ENCODE peak calls at places on chromosomes 7 and 10, in ten cellular contexts. G is uterus; K is neural crest cell; D is GM23338; O is hepatocyte; W is CD4-positive, alpha-beta T cell; Y is transverse colon; F is foreskin fibroblast; T is cardiac muscle cell; V is cardiac fibroblast. U is an unnamed sample.

GRCh38 chr7:136405931-136406777 is 429.0 kb upstream of the MTPN start:
- DNase-seq in G (peak; percentile 13), K (peak; percentile 50), D (peak; percentile 88), O (peak; percentile 78), W (no peak), Y (peak; percentile 20), F (peak; percentile 20), T (peak; percentile 70), V (peak; percentile 70), U (peak; percentile 40)

GRCh38 chr7:121953601-121954000 is 80.6 kb downstream of the PTPRZ1 start:
- DNase-seq in G (no peak), K (no peak), D (no peak), O (no peak), W (no peak), Y (no peak), F (no peak), T (no peak), V (no peak), U (no peak)

GRCh38 chr7:116511552-116512523 is 12.3 kb downstream of the CAV2 start:
- DNase-seq in G (no peak), K (no peak), D (no peak), O (no peak), W (no peak), Y (no peak), F (no peak), T (peak; percentile 30), V (peak; percentile 72), U (peak; percentile 53)

GRCh38 chr10:69359089-69360025 is 57.4 kb downstream of the TACR2 start:
- DNase-seq in G (no peak), K (no peak), D (no peak), O (no peak), W (peak; percentile 55), Y (no peak), F (no peak), T (peak; percentile 77), V (peak; percentile 58), U (no peak)

GRCh38 chr7:94216944-94217461 is 177.7 kb upstream of the COL1A2 start:
- DNase-seq in G (no peak), K (no peak), D (no peak), O (no peak), W (no peak), Y (no peak), F (no peak), T (peak; percentile 92), V (peak; percentile 67), U (no peak)

GRCh38 chr7:157932498-157933218 is 595.9 kb downstream of the DNAJB6 start:
- DNase-seq in G (no peak), K (no peak), D (no peak), O (no peak), W (no peak), Y (no peak), F (no peak), T (no peak), V (peak; percentile 5), U (no peak)

GRCh38 chr10:112217413-112218390 is 34.1 kb upstream of the GPAM start:
- DNase-seq in G (no peak), K (no peak), D (no peak), O (no peak), W (no peak), Y (no peak), F (no peak), T (no peak), V (no peak), U (no peak)

GRCh38 chr10:132102717-132103110 is 37.0 kb downstream of the JAKMIP3 start:
- DNase-seq in G (no peak), K (no peak), D (no peak), O (no peak), W (no peak), Y (no peak), F (no peak), T (no peak), V (no peak), U (no peak)

DNA sequence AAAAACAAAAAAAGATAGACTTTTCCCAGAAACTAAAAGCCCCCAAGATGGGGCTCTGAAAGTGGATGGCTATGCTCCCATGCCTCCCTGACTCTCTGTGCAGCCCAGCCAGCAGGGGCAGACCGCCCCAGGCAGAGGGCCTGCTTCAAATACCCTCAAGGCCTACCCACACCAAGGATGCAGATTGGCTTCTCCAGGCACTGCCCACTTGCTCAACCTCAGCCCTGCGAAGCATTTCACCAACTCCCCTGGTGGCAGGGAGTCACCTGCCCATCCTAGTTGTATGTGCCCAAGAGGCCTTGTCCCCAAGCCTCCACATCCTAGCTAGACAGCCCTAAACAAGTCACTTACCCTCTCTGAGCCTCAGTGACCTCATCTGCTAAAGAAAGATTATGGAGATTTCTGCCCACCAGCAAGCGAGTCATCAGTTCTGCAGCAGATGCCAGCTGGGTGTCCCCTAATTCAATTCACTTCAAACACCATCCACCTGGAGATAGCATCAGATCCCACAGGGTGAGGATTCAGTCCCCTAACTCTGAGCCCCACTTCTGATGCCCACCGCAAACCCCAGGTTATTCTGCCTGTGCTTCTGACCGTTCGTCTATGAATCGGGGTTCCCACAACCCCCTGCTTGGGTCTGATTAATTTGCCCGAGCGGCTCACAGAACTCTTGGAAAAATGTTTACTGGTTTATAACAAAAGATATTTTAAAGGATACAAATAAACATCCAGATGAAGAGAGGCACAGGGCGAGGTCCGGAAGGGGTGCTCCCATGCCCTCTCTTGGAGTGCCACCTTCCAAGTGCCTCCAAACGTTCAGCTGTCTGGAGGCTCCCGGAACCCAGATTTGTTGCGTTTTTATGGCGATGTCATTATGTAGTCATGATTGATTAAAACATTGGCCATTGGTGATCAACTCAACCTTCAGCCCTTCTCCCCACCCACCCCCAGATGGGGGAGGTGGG is 18.6 kb upstream of the ZMIZ1 start:
- DNase-seq in G (peak; percentile 7), K (no peak), D (no peak), O (no peak), W (no peak), Y (no peak), F (no peak), T (no peak), V (peak; percentile 8), U (no peak)
- TF ChIP-seq CTCF in G (no peak), K (no peak), D (no peak), O (no peak), W (no peak), Y (no peak), F (no peak), T (no peak), V (no peak), U (no peak)

GRCh38 chr7:1225462-1226154 is 7.1 kb upstream of the UNCX start:
- DNase-seq in G (no peak), K (no peak), D (peak; percentile 67), O (peak; percentile 49), W (peak; percentile 38), Y (no peak), F (no peak), T (peak; percentile 35), V (peak; percentile 32), U (peak; percentile 75)
- TF ChIP-seq CTCF in G (peak; percentile 28), K (peak; percentile 87), D (peak; percentile 80), O (peak; percentile 79), W (peak; percentile 71), Y (peak; percentile 68), F (peak; percentile 65), T (peak; percentile 76), V (peak; percentile 54), U (peak; percentile 69)

DNA sequence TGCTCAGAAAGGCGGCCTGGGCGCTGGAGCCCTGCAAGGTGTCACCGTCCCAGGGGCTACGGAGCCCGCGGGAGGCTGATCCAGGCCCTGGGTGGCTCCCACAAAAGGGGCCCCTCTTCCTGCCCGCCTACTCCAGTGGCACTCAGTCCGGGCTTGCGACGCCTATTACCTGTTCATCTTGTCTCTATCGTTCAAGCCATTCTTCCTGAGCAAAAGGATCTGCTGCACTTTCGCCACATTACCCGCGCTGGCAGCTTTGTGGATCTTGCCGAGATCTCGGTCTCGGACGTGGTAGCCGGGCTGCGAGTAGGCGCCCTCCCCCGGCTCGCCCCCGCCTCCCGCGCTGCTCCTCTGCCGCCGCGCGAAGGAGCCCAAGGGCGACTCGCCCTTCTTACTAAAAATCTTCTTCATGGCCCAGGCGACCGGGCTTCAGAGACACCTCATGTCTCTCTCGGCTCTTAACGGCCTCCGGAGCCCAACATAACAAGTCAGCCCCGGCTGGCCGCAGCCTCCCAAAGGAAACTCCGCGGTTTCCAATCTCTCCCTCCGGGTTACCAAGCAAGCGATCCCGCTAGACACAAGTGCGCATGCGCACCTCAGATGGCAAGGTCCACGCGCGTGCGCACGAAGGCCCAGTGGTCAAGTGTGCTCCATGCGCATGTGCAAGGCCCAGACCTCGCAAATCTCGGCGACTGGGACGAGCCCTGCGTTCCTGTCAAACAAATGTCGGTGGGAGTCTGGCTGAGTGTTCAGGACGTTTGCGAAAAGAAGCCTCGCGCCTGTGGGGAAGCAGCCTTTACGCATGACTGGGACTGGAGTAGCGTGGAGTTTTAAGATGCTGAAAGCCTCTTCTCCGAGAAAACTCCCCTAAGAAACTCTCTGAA is at the start of gene ANKRD26:
- DNase-seq in G (peak; percentile 97), K (peak; percentile 96), D (peak; percentile 98), O (peak; percentile 99), W (peak; percentile 95), Y (peak; percentile 99), F (peak; percentile 94), T (peak; percentile 98), V (peak; percentile 98), U (peak; percentile 96)
- TF ChIP-seq CTCF in G (no peak), K (peak; percentile 10), D (no peak), O (no peak), W (no peak), Y (no peak), F (no peak), T (peak; percentile 14), V (no peak), U (no peak)

GRCh38 chr10:114819313-114819712 is 2.3 kb upstream of the FHIP2A start:
- DNase-seq in G (no peak), K (no peak), D (no peak), O (no peak), W (no peak), Y (no peak), F (no peak), T (no peak), V (no peak), U (no peak)

GRCh38 chr10:114815751-114816150 is 5.8 kb upstream of the FHIP2A start:
- DNase-seq in G (no peak), K (no peak), D (no peak), O (no peak), W (no peak), Y (no peak), F (no peak), T (no peak), V (no peak), U (no peak)

GRCh38 chr10:114811769-114812353 is 9.7 kb upstream of the FHIP2A start:
- DNase-seq in G (no peak), K (no peak), D (no peak), O (no peak), W (no peak), Y (no peak), F (no peak), T (no peak), V (peak; percentile 18), U (no peak)

GRCh38 chr10:114821293-114821914 is at the start of gene FHIP2A:
- DNase-seq in G (peak; percentile 81), K (peak; percentile 82), D (peak; percentile 81), O (peak; percentile 94), W (peak; percentile 88), Y (peak; percentile 86), F (peak; percentile 76), T (peak; percentile 87), V (peak; percentile 72), U (peak; percentile 87)

DNA sequence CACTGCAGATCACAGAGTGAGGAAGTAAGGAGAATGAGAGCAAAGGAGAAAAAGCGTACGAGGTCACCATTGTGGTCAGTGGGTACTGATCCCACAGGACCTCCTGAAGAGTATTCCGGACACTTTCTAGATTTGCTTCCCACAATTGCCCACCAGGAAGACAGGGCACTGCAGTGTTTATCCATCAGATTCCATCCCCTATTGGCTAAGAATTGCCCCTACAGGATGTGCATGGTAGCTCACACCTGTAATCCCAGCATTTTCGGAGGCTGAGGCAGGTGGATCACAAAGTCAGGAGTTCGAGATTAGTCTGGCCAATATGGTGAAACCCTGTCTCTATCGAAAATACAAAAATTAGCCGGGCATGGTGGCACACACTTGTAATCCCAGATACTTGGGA is 5.3 kb upstream of the FHIP2A start:
- DNase-seq in G (no peak), K (no peak), D (peak; percentile 26), O (no peak), W (no peak), Y (no peak), F (no peak), T (no peak), V (no peak), U (no peak)
- TF ChIP-seq CTCF in G (no peak), K (no peak), D (no peak), O (no peak), W (no peak), Y (no peak), F (no peak), T (no peak), V (no peak), U (no peak)

U was measured in GM10248.